ENCODE peak calls at places on chromosomes 5 and 9, in six cellular contexts. H is A549, G is SK-N-SH, K is HepG2, E is H1, P is K562. X is an unnamed sample.
A peak's percentile ranks its signal among the peaks of the same experiment; 100 is the strongest.

GRCh38 chr9:130660683-130661460 is 3.5 kb upstream of the PRDM12 start:
- DNase-seq in H (no peak), G (peak; percentile 65), K (no peak), E (peak; percentile 75), P (peak; percentile 60), X (no peak)

GRCh38 chr9:4417578-4418325 is 72.5 kb upstream of the SLC1A1 start:
- DNase-seq in H (no peak), G (no peak), K (no peak), E (no peak), P (no peak), X (no peak)

GRCh38 chr9:92749934-92750315 is 14.7 kb downstream of the BICD2 start:
- DNase-seq in H (no peak), G (no peak), K (no peak), E (no peak), P (no peak), X (no peak)

GRCh38 chr9:138021251-138022056 is 143.9 kb downstream of the CACNA1B start:
- DNase-seq in H (no peak), G (peak; percentile 19), K (no peak), E (peak; percentile 40), P (peak; percentile 2), X (no peak)

GRCh38 chr9:974993-975739 is 1.3 kb upstream of the DMRT3 start:
- DNase-seq in H (no peak), G (no peak), K (no peak), E (peak; percentile 65), P (no peak), X (no peak)

GRCh38 chr5:78779771-78780616 is 131.4 kb upstream of the LHFPL2 start:
- DNase-seq in H (peak; percentile 73), G (no peak), K (no peak), E (no peak), P (no peak), X (no peak)

GRCh38 chr5:83744851-83745250 is 24.2 kb upstream of the HAPLN1 start:
- DNase-seq in H (no peak), G (no peak), K (no peak), E (no peak), P (no peak), X (no peak)

GRCh38 chr9:129283705-129284606 is 105.9 kb upstream of the IER5L start:
- DNase-seq in H (no peak), G (no peak), K (no peak), E (peak; percentile 32), P (no peak), X (no peak)

GRCh38 chr9:128937310-128938165 is 9.9 kb downstream of the DOLK start:
- DNase-seq in H (no peak), G (no peak), K (no peak), E (no peak), P (no peak), X (no peak)

GRCh38 chr9:30757723-30758122 is 1626.7 kb upstream of the ACO1 start:
- DNase-seq in H (no peak), G (no peak), K (no peak), E (no peak), P (no peak), X (no peak)

GRCh38 chr9:114771901-114772300 is 33.9 kb downstream of the TNFSF15 start:
- DNase-seq in H (no peak), G (no peak), K (no peak), E (no peak), P (no peak), X (no peak)

GRCh38 chr5:149580808-149581191 is 498 bp upstream of the ARHGEF37 start:
- DNase-seq in H (no peak), G (no peak), K (no peak), E (no peak), P (no peak), X (no peak)

GRCh38 chr9:133814586-133815090 is 76.5 kb upstream of the SARDH start:
- DNase-seq in H (no peak), G (no peak), K (no peak), E (no peak), P (no peak), X (no peak)

GRCh38 chr5:143374496-143375217 is 28.8 kb downstream of the NR3C1 start:
- DNase-seq in H (no peak), G (no peak), K (no peak), E (no peak), P (no peak), X (no peak)

GRCh38 chr5:143086851-143087637 is 316.4 kb downstream of the NR3C1 start:
- DNase-seq in H (peak; percentile 70), G (no peak), K (peak; percentile 17), E (no peak), P (no peak), X (no peak)

GRCh38 chr5:14762568-14763216 is 98.2 kb downstream of the OTULIN start:
- DNase-seq in H (no peak), G (no peak), K (no peak), E (no peak), P (no peak), X (no peak)

GRCh38 chr5:169695919-169696490 is 58.9 kb downstream of the DOCK2 start:
- DNase-seq in H (peak; percentile 86), G (peak; percentile 28), K (no peak), E (no peak), P (no peak), X (no peak)

GRCh38 chr5:5246736-5247135 is 106.6 kb downstream of the ADAMTS16 start:
- DNase-seq in H (no peak), G (no peak), K (no peak), E (no peak), P (no peak), X (no peak)

GRCh38 chr9:134265078-134265477 is 61.2 kb upstream of the RXRA start:
- DNase-seq in H (no peak), G (no peak), K (peak; percentile 27), E (no peak), P (no peak), X (no peak)

GRCh38 chr9:121399883-121400607 is 30.0 kb upstream of the STOM start:
- DNase-seq in H (peak; percentile 80), G (peak; percentile 37), K (peak; percentile 69), E (no peak), P (peak; percentile 49), X (peak; percentile 26)

GRCh38 chr5:14165375-14166091 is 22.4 kb downstream of the TRIO start:
- DNase-seq in H (peak; percentile 90), G (no peak), K (peak; percentile 52), E (no peak), P (no peak), X (no peak)

GRCh38 chr5:167798427-167798826 is 493.0 kb upstream of the WWC1 start:
- DNase-seq in H (no peak), G (no peak), K (no peak), E (no peak), P (no peak), X (no peak)

DNA sequence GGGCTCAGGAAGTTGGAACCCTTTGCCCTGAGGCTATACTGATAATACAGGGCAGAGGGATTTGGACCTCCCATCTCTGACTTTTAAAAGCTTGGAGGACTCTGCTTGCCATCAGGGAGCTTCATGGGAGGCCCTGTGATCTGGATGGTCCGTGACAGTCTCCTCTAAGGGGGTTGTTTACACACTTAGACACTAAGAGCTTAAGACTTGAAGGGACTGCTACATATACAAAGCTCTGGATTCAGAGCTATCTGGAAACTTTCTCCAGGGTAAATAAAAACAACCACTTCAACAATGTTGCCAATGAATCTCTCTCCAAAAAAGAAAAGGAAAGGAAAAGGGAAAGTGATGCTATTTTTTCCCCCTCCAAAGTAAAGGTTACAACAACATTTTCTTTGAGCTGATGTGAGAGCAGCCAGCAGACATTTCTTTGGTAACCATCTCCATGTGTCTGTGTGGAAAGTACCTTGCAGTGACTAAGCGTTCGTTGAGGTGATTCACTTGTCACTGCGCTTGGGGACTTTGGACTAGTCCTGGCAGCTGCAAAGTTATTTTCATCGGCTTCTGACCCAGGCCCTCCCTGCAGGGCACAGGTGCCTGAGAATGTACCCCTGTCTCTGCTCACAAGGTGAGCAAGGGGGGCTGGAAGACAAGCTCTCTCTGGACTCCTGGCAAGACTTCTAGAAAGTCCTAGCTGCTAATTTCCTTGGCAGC is 262.1 kb upstream of the KLF4 start:
- DNase-seq in H (peak; percentile 77), G (no peak), K (peak; percentile 72), E (no peak), P (no peak), X (peak; percentile 45)
- TF ChIP-seq USF2 in H (no peak), G (no peak), K (no peak), E (no peak), P (no peak), X (no peak)

GRCh38 chr5:115295775-115296129 is 702 bp downstream of the CCDC112 start:
- DNase-seq in H (no peak), G (no peak), K (no peak), E (no peak), P (peak; percentile 8), X (no peak)
- TF ChIP-seq CHD2 in H (no peak), G (no peak), K (no peak), E (no peak), P (no peak), X (no peak)

GRCh38 chr9:136364369-136364748 is 815 bp upstream of the DNLZ start:
- DNase-seq in H (no peak), G (no peak), K (no peak), E (no peak), P (no peak), X (no peak)
- TF ChIP-seq USF2 in H (no peak), G (no peak), K (no peak), E (no peak), P (no peak), X (no peak)

GRCh38 chr5:816176-816575 is 31.6 kb upstream of the ZDHHC11B start:
- DNase-seq in H (no peak), G (no peak), K (no peak), E (no peak), P (no peak), X (no peak)
- TF ChIP-seq CHD2 in H (no peak), G (no peak), K (no peak), E (no peak), P (no peak), X (no peak)

DNA sequence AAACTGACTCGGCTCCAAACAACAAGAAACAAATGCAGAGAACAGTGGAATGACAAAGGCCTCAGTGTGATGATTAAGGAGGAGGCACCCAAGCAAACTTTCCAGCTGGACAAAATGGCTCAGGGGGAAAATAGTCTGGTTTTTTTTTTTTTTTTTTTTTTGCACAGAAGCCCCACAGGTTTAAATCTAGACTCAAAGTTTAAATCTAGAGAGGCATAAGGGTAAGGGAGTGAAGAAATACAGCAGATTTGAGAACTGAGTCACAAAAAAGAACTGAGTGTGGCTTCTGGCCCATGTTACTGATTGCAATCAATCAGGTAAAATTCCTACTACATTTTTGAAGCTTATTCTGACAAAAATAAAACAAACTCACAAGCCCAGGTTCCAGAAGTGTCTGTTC is 12.3 kb downstream of the BOD1 start:
- DNase-seq in H (no peak), G (no peak), K (no peak), E (no peak), P (no peak), X (no peak)
- TF ChIP-seq USF2 in H (no peak), G (no peak), K (no peak), E (no peak), P (no peak), X (no peak)

DNA sequence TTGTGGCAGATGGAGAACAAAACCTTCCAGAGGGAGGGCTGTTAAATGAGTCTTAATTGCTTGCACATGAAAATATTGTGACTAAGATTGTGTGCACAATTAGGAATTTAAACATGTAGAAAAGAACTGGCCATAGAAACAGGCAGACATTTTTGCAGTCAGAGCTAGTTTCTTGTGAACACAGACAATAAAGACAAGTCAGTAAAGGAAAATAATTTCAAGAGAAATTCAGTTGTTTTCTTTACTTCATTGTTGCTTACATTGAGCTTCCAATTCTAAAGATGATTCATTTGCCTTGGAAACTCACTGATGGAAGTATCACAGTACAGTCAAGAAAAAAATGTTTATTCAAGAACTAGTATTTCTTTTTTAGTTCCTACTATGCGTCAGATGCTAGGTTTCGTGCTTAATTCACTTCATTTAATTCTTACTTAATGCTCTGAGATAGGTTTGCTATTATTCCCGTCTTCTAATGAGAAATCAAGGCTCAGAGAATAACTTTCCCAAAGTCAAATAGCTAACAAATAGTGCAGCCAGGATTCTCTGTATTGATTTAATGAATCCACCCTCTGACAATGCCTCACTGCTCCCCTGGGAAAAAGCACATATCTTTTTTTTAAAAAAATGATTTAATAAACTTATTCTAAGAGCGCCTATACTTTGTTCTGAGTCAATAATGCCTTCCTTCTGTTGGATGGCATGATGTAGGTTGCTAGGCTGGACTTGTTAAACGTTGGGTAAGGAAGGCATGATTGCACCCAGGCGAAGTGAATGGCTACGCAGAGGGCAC is 581.4 kb downstream of the RAB3C start:
- DNase-seq in H (no peak), G (no peak), K (no peak), E (no peak), P (no peak), X (no peak)
- TF ChIP-seq CHD2 in H (no peak), G (no peak), K (no peak), E (no peak), P (no peak), X (no peak)

X was measured in GM12878.